ENCODE peak calls at places on chromosomes 3 and 15, in seven cellular contexts. C, O, Q, P, Z, K and Y are unnamed samples.
A peak's percentile ranks its signal among the peaks of the same experiment; 100 is the strongest.

GRCh38 chr15:72006382-72006781 is 111.6 kb downstream of the MYO9A start:
- DNase-seq in K (no peak), O (no peak), Z (no peak), C (no peak), P (no peak), Q (no peak), Y (no peak)

GRCh38 chr15:95733931-95734330 is 596.6 kb upstream of the NR2F2 start:
- DNase-seq in P (no peak), O (no peak), K (no peak), C (no peak), Z (no peak), Q (no peak), Y (no peak)

GRCh38 chr3:106004137-106004600 is 135.4 kb upstream of the CBLB start:
- DNase-seq in O (no peak), C (no peak), Z (peak; percentile 15), P (no peak), Q (no peak), K (no peak), Y (no peak)

GRCh38 chr3:182787302-182788036 is 5.8 kb upstream of the ATP11B start:
- DNase-seq in O (no peak), Z (peak; percentile 48), P (no peak), C (no peak), Q (no peak), K (no peak), Y (no peak)

GRCh38 chr15:94206463-94207167 is 24.7 kb upstream of the MCTP2 start:
- DNase-seq in Z (no peak), C (no peak), P (no peak), O (no peak), K (no peak), Q (no peak), Y (no peak)

GRCh38 chr3:111758642-111759041 is 100.4 kb upstream of the PHLDB2 start:
- DNase-seq in C (no peak), K (no peak), O (no peak), Z (no peak), Q (no peak), P (no peak), Y (no peak)

GRCh38 chr3:60079076-60079475 is 1029.3 kb upstream of the CFAP20DC start:
- DNase-seq in P (no peak), O (no peak), K (no peak), Q (no peak), Z (no peak), C (no peak), Y (no peak)

GRCh38 chr3:126340081-126340511 is 17.1 kb downstream of the KLF15 start:
- DNase-seq in P (no peak), K (no peak), Z (no peak), O (peak; percentile 31), Q (no peak), C (no peak), Y (no peak)

GRCh38 chr3:161221881-161222600 is 930 bp downstream of the NMD3 start:
- DNase-seq in Z (no peak), K (no peak), O (no peak), Q (peak; percentile 37), P (no peak), C (no peak), Y (no peak)

GRCh38 chr3:195855471-195856409 is 44.0 kb upstream of the MUC4 start:
- DNase-seq in Q (no peak), C (no peak), P (no peak), O (no peak), K (no peak), Z (no peak), Y (peak; percentile 87)

GRCh38 chr3:126704494-126705214 is 614 bp downstream of the CHCHD6 start:
- DNase-seq in O (no peak), Q (peak; percentile 58), P (no peak), Z (no peak), K (no peak), C (no peak), Y (no peak)

GRCh38 chr3:167100200-167100599 is 279.9 kb downstream of the ZBBX start:
- DNase-seq in K (no peak), Q (no peak), O (no peak), Z (no peak), C (no peak), P (no peak), Y (no peak)

GRCh38 chr3:36907911-36908646 is 36.8 kb downstream of the TRANK1 start:
- DNase-seq in Z (no peak), Q (no peak), O (no peak), P (peak; percentile 25), K (peak; percentile 24), C (no peak), Y (peak; percentile 56)

GRCh38 chr15:85504739-85505676 is 124.6 kb downstream of the AKAP13 start:
- DNase-seq in Z (peak; percentile 20), Q (peak; percentile 24), C (peak; percentile 53), K (no peak), O (no peak), P (peak; percentile 53), Y (no peak)

GRCh38 chr3:107690522-107691138 is 167.9 kb downstream of the BBX start:
- DNase-seq in O (no peak), Q (peak; percentile 35), Z (peak; percentile 8), K (no peak), P (peak; percentile 45), C (peak; percentile 28), Y (peak; percentile 41)

GRCh38 chr3:43691120-43692002 is 623 bp downstream of the ABHD5 start:
- DNase-seq in K (no peak), C (peak; percentile 68), P (peak; percentile 30), Q (peak; percentile 73), O (peak; percentile 83), Z (peak; percentile 77), Y (peak; percentile 75)

GRCh38 chr3:36647423-36647853 is 116.9 kb downstream of the DCLK3 start:
- DNase-seq in O (no peak), Q (no peak), K (no peak), C (no peak), P (no peak), Z (no peak), Y (peak; percentile 52)

GRCh38 chr3:59364471-59364870 is 314.6 kb upstream of the CFAP20DC start:
- DNase-seq in C (no peak), K (no peak), P (no peak), O (no peak), Z (no peak), Q (no peak), Y (no peak)

GRCh38 chr3:186268616-186269448 is 93.2 kb downstream of the DGKG start:
- DNase-seq in O (peak; percentile 62), C (no peak), K (no peak), Q (no peak), P (peak; percentile 34), Z (peak; percentile 33), Y (peak; percentile 42)

GRCh38 chr3:134249442-134249841 is 1.2 kb downstream of the RYK start:
- DNase-seq in C (no peak), K (no peak), Q (no peak), P (no peak), O (no peak), Z (no peak), Y (no peak)

GRCh38 chr3:129610276-129610675 is 3.8 kb upstream of the PLXND1 start:
- DNase-seq in C (no peak), Z (no peak), O (no peak), Q (no peak), P (no peak), K (no peak), Y (no peak)
- TF ChIP-seq JUND in C (no peak), Z (no peak), O (no peak), Q (no peak), P (no peak), K (no peak), Y (no peak)

GRCh38 chr15:35514759-35515158 is 31.2 kb downstream of the DPH6 start:
- DNase-seq in Z (no peak), O (no peak), K (no peak), C (no peak), P (no peak), Q (no peak), Y (no peak)
- TF ChIP-seq JUND in Z (no peak), O (no peak), K (no peak), C (no peak), P (no peak), Q (peak; percentile 29), Y (no peak)

GRCh38 chr3:188749010-188749617 is 422.7 kb upstream of the TPRG1 start:
- DNase-seq in O (peak; percentile 68), K (no peak), Z (peak; percentile 16), C (peak; percentile 15), P (no peak), Q (peak; percentile 5), Y (no peak)
- TF ChIP-seq JUND in O (no peak), K (no peak), Z (no peak), C (no peak), P (no peak), Q (no peak), Y (no peak)

GRCh38 chr15:65413051-65413759 is 9.5 kb downstream of the IGDCC4 start:
- DNase-seq in Q (no peak), P (no peak), C (no peak), Z (no peak), O (no peak), K (no peak), Y (no peak)

GRCh38 chr15:65416845-65417416 is 5.8 kb downstream of the IGDCC4 start:
- DNase-seq in Z (no peak), Q (no peak), P (no peak), C (no peak), O (peak; percentile 88), K (no peak), Y (no peak)

GRCh38 chr15:65412556-65412955 is 10.2 kb downstream of the IGDCC4 start:
- DNase-seq in C (no peak), P (no peak), Q (no peak), Z (no peak), O (no peak), K (no peak), Y (no peak)

GRCh38 chr15:65413760-65414144 is 9.0 kb downstream of the IGDCC4 start:
- DNase-seq in Q (no peak), O (no peak), C (no peak), K (no peak), Z (no peak), P (no peak), Y (no peak)

DNA sequence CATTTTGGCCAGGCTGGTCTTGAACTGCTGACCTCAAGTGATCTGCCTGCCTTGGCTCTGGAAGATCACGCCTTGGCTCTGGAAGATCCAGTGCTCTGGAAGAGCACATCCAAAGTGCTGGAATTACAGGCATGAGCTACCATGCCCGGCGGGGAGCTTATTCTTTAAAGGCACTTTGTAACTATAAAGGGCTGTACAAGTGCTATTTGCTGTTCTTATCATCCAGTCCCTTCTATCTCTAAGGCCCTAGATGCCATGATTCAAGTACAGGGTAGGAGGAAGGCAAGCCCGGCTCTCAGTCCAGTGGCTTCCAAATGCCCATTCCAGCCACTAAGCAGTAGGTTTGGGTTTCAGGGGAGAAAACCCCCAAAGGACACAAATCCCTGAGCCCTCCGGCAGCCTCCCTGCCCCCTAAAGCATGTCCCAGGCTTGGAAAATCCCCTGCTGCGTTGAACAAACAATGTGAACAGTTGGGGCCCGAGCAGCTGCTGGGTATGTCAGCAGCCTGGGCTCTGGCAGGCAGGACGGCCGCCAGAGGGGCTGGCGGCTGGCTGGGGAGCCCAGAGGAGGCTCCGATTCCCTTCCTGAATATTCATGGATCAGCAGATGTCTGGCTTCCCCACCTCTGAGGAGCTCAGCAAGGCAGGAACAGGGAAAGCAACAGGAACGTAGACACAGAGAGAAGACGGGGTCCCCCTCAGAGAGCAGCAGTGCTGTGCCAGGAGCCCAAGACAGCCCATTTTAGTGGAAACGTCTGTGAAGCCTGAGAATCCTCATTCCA is 7.7 kb downstream of the IGDCC4 start:
- DNase-seq in C (no peak), Z (no peak), P (peak; percentile 59), O (peak; percentile 85), K (no peak), Q (no peak), Y (no peak)
- TF ChIP-seq JUND in C (no peak), Z (no peak), P (no peak), O (no peak), K (no peak), Q (no peak), Y (no peak)